ENCODE peak calls at places on chromosomes 13 and 19, in five cellular contexts. G, E, F, V and L are unnamed samples.

GRCh38 chr13:54210397-54211050 is 1181.9 kb downstream of the OLFM4 start:
- DNase-seq in G (no peak), V (no peak), F (no peak), E (no peak), L (no peak)

GRCh38 chr19:19075126-19075525 is 11.3 kb downstream of the SLC25A42 start:
- DNase-seq in G (no peak), F (no peak), V (no peak), E (no peak), L (no peak)

GRCh38 chr13:77338329-77338728 is 11.4 kb upstream of the MYCBP2 start:
- DNase-seq in E (no peak), G (no peak), V (no peak), F (no peak), L (no peak)

GRCh38 chr19:37467608-37468090 is 405 bp upstream of the ZNF569 start:
- DNase-seq in G (no peak), F (no peak), E (no peak), V (no peak), L (no peak)

GRCh38 chr19:33349319-33350289 is 23.9 kb upstream of the CEBPG start:
- DNase-seq in F (no peak), G (no peak), V (no peak), E (no peak), L (no peak)

GRCh38 chr13:85985791-85986190 is 186.6 kb upstream of the SLITRK6 start:
- DNase-seq in E (no peak), G (no peak), V (no peak), F (no peak), L (no peak)

GRCh38 chr13:101424381-101425155 is 8.3 kb upstream of the NALCN start:
- DNase-seq in F (no peak), E (no peak), V (no peak), G (no peak), L (no peak)

GRCh38 chr13:88754141-88754540 is 1083.0 kb downstream of the SLITRK5 start:
- DNase-seq in F (no peak), V (no peak), E (no peak), G (no peak), L (no peak)

GRCh38 chr19:52391135-52391534 is 6.5 kb upstream of the ZNF528 start:
- DNase-seq in G (no peak), E (no peak), V (no peak), F (no peak), L (peak)

GRCh38 chr13:113121183-113121927 is 1.2 kb upstream of the F10 start:
- DNase-seq in G (no peak), V (no peak), E (no peak), F (no peak), L (no peak)